ENCODE peak calls at places on chromosome 1, in four cellular contexts. D is fibroblast of the aortic adventitia; A is naive thymus-derived CD4-positive, alpha-beta T cell; B is CD8-positive, alpha-beta memory T cell. R is an unnamed sample.

GRCh38 chr1:118963456-118964430 is 24.4 kb downstream of the TBX15 start:
- DNase-seq in D (peak), A (no peak), B (no peak), R (no peak)

GRCh38 chr1:172220376-172220775 is 200.1 kb upstream of the C1orf105 start:
- DNase-seq in D (no peak), A (no peak), B (no peak), R (no peak)

GRCh38 chr1:168362991-168363390 is 82.3 kb downstream of the TBX19 start:
- DNase-seq in D (no peak), A (no peak), B (peak), R (no peak)

GRCh38 chr1:220702733-220703704 is 12.9 kb downstream of the C1orf115 start:
- DNase-seq in D (no peak), A (no peak), B (no peak), R (no peak)

GRCh38 chr1:210236840-210237409 is 4.3 kb downstream of the SERTAD4 start:
- DNase-seq in D (peak), A (no peak), B (no peak), R (no peak)

GRCh38 chr1:200037904-200038644 is 10.6 kb downstream of the NR5A2 start:
- DNase-seq in D (no peak), A (no peak), B (no peak), R (no peak)

GRCh38 chr1:235932090-235932510 is 65.4 kb upstream of the LYST start:
- DNase-seq in D (no peak), A (no peak), B (no peak), R (no peak)

GRCh38 chr1:85359874-85360708 is 83.7 kb upstream of the BCL10 start:
- DNase-seq in D (peak), A (no peak), B (no peak), R (no peak)

GRCh38 chr1:173753830-173754229 is 39.0 kb downstream of the KLHL20 start:
- DNase-seq in D (no peak), A (no peak), B (no peak), R (no peak)

GRCh38 chr1:167685844-167686243 is 35.9 kb upstream of the MPZL1 start:
- DNase-seq in D (no peak), A (no peak), B (no peak), R (no peak)

GRCh38 chr1:90400121-90400520 is 317.0 kb downstream of the BARHL2 start:
- DNase-seq in D (peak), A (no peak), B (no peak), R (peak)

GRCh38 chr1:79902418-79902817 is 895.9 kb upstream of the ADGRL4 start:
- DNase-seq in D (no peak), A (no peak), B (no peak), R (no peak)

GRCh38 chr1:46449223-46450159 is 40.1 kb upstream of the DMBX1 start:
- DNase-seq in D (no peak), A (no peak), B (no peak), R (no peak)

GRCh38 chr1:17012775-17013501 is 1.2 kb upstream of the ATP13A2 start:
- DNase-seq in D (peak), A (no peak), B (no peak), R (no peak)
- H3K4me3 ChIP-seq in D (no peak), A (no peak), B (no peak), R (no peak)

GRCh38 chr1:25927541-25928265 is 21.5 kb upstream of the STMN1 start:
- DNase-seq in D (no peak), A (no peak), B (no peak), R (no peak)
- H3K4me3 ChIP-seq in D (no peak), A (no peak), B (no peak), R (no peak)

DNA sequence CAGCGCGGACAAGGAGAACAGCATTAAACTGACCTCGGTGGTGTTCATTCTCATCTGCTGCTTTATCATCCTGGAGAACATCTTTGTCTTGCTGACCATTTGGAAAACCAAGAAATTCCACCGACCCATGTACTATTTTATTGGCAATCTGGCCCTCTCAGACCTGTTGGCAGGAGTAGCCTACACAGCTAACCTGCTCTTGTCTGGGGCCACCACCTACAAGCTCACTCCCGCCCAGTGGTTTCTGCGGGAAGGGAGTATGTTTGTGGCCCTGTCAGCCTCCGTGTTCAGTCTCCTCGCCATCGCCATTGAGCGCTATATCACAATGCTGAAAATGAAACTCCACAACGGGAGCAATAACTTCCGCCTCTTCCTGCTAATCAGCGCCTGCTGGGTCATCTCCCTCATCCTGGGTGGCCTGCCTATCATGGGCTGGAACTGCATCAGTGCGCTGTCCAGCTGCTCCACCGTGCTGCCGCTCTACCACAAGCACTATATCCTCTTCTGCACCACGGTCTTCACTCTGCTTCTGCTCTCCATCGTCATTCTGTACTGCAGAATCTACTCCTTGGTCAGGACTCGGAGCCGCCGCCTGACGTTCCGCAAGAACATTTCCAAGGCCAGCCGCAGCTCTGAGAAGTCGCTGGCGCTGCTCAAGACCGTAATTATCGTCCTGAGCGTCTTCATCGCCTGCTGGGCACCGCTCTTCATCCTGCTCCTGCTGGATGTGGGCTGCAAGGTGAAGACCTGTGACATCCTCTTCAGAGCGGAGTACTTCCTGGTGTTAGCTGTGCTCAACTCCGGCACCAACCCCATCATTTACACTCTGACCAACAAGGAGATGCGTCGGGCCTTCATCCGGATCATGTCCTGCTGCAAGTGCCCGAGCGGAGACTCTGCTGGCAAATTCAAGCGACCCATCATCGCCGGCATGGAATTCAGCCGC is 2.5 kb downstream of the S1PR1 start:
- DNase-seq in D (no peak), A (peak), B (peak), R (no peak)
- H3K4me3 ChIP-seq in D (no peak), A (peak), B (peak), R (no peak)

GRCh38 chr1:243713470-243714186 is 136.4 kb downstream of the AKT3 start:
- DNase-seq in D (peak), A (no peak), B (no peak), R (no peak)
- H3K4me3 ChIP-seq in D (peak), A (no peak), B (no peak), R (no peak)

DNA sequence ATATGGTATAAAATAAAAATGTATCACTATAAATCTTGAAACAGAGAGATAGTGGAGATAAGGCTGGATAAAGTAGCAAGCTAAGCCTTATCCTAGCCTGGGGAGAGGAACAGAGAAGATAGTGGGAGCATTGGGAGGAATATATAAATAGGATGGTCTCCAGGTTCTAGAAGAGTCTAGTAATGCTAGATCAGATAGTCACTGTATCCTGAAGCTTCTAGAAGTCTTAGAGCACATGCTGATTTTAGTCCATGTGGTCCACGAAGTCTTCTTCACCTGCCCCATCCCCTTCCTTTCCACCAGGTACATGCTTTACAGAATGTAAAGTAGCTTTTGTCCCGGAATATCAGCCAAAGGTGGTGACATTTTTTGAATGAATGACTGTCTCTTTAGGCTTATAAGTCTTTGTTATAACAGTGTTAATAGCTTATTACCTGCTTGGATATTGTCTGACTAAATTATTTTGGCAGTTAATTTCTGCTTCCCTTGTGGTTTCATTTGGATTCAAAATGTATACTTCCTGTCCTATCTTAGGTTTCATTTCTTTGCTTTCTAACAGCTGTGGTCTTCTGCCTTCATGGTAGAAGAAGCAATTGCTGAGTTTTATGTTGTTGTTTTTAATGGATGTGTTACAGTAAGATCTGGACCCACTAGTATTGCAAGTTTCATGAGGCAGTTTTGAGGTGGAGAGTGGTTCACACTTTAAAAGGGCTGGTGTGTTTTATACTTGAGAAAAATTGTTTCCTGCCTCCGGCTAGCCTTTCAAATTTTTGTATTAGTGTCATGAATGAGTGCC is 5.9 kb downstream of the SMG7 start:
- DNase-seq in D (no peak), A (no peak), B (no peak), R (no peak)
- H3K4me3 ChIP-seq in D (no peak), A (no peak), B (no peak), R (no peak)

GRCh38 chr1:39637301-39637700 is 2.1 kb downstream of the HEYL start:
- DNase-seq in D (no peak), A (no peak), B (no peak), R (no peak)

GRCh38 chr1:39635205-39635870 is 4.1 kb downstream of the HEYL start:
- DNase-seq in D (no peak), A (no peak), B (no peak), R (no peak)

GRCh38 chr1:39632491-39633417 is 6.7 kb downstream of the HEYL start:
- DNase-seq in D (peak), A (no peak), B (no peak), R (no peak)

GRCh38 chr1:39633422-39633821 is 6.0 kb downstream of the HEYL start:
- DNase-seq in D (no peak), A (no peak), B (no peak), R (no peak)

GRCh38 chr1:39635871-39636210 is 3.6 kb downstream of the HEYL start:
- DNase-seq in D (no peak), A (no peak), B (no peak), R (no peak)
- H3K4me3 ChIP-seq in D (no peak), A (no peak), B (no peak), R (no peak)

DNA sequence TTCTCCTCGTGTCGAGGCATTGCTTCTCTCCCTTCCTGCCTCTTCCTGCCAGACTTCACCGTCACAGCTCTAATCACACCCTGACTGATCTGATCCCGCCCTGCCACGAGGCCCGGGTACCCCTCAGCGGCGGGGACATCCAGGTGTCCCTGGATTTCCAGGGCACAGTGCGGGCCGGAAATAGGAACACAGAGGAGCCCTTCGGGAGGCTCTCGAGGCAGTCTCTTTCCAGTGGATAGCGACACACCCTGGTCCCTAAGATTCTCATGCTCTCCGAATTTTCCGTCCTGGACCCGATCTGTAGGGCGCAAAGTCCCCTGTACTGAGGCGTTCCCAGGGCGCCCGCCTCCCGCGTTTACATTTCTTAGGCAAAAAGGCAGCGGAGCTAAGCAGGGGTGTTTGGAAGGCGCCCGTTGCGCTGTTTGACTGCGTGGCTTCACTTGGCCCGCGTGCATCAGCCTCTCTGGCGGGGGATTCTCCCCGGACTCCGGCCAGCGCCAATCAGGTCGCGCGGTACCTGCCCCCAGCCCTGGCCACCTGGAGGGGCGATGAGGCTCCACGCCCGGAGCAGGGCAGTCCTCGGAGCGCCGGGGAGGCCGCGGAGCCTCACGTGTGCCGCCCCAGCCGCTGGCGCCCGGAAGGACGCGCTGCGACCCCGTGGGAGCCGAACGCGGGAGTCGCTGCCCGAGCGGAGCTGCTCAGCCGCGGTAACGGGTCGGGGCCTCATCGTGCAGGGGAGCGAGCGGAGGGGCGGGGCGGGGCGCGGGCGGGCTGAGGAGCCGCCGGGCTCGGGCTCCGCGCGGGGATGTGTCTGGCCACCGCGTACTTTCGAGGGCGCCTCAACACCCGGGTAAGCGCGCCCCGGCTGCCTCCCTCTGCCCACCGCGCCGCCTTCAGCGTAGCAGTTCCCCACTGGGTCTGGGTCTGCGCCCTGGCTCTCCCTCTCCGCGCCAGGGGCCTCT is at the start of gene FAM163A:
- DNase-seq in D (no peak), A (no peak), B (no peak), R (no peak)
- H3K4me3 ChIP-seq in D (no peak), A (no peak), B (no peak), R (no peak)

R was measured in keratinocyte.